ENCODE peak calls at places on chromosomes 1 and 21, in four cellular contexts. U is activated naive CD8-positive, alpha-beta T cell treated with anti-CD3 and anti-CD28 coated beads, Interleukin-2, amount 10 ng/mL, durations not matched to agents 7 days and 5 days; T is neural crest cell; W is C1 segment of cervical spinal cord. X is an unnamed sample.

GRCh38 chr1:6625579-6626149 is 996 bp downstream of the THAP3 start:
- DNase-seq in U (no peak), T (peak), W (no peak), X (no peak)

GRCh38 chr1:227937031-227937430 is 10.7 kb downstream of the WNT9A start:
- DNase-seq in U (no peak), T (no peak), W (no peak), X (peak)

GRCh38 chr1:23452011-23452411 is 27.5 kb upstream of the TCEA3 start:
- DNase-seq in U (no peak), T (no peak), W (no peak), X (no peak)

GRCh38 chr1:9529190-9529589 is 10.1 kb upstream of the SLC25A33 start:
- DNase-seq in U (no peak), T (no peak), W (peak), X (no peak)

GRCh38 chr1:192809286-192810252 is 730 bp downstream of the RGS2 start:
- DNase-seq in U (no peak), T (peak), W (no peak), X (no peak)

GRCh38 chr21:17793675-17794123 is 25.5 kb downstream of the C21orf91 start:
- DNase-seq in U (no peak), T (no peak), W (no peak), X (no peak)

GRCh38 chr1:67869233-67869632 is 36.0 kb upstream of the GNG12 start:
- DNase-seq in U (no peak), T (no peak), W (no peak), X (no peak)

GRCh38 chr1:41662656-41663437 is 178.4 kb upstream of the EDN2 start:
- DNase-seq in U (no peak), T (peak), W (peak), X (peak)

GRCh38 chr1:56481140-56481694 is 98.1 kb downstream of the PLPP3 start:
- DNase-seq in U (no peak), T (no peak), W (no peak), X (no peak)